ENCODE peak calls at places on chromosomes 1 and 21, in six cellular contexts. One of them, this sample, is unnamed.

GRCh38 chr1:161209790-161210409 is 5.2 kb upstream of the FCER1G start:
- DNase-seq in mammary epithelial cell: peak
- DNase-seq in neural crest cell: peak
- DNase-seq in cardiac fibroblast: peak
- DNase-seq in heart left ventricle: peak
- DNase-seq in CD4-positive, alpha-beta T cell: peak
- DNase-seq in this sample: peak

GRCh38 chr1:242454262-242455051 is 70.0 kb downstream of the PLD5 start:
- DNase-seq in neural crest cell: no peak
- DNase-seq in cardiac fibroblast: peak
- DNase-seq in heart left ventricle: no peak
- DNase-seq in mammary epithelial cell: peak
- DNase-seq in CD4-positive, alpha-beta T cell: no peak
- DNase-seq in this sample: no peak

GRCh38 chr1:211257831-211258225 is 1.3 kb upstream of the RCOR3 start:
- DNase-seq in mammary epithelial cell: no peak
- DNase-seq in cardiac fibroblast: no peak
- DNase-seq in neural crest cell: no peak
- DNase-seq in heart left ventricle: no peak
- DNase-seq in CD4-positive, alpha-beta T cell: no peak
- DNase-seq in this sample: no peak

GRCh38 chr1:245310605-245311531 is 156.1 kb downstream of the KIF26B start:
- DNase-seq in cardiac fibroblast: peak
- DNase-seq in CD4-positive, alpha-beta T cell: no peak
- DNase-seq in mammary epithelial cell: no peak
- DNase-seq in neural crest cell: peak
- DNase-seq in heart left ventricle: no peak
- DNase-seq in this sample: no peak

GRCh38 chr1:3101127-3101939 is 32.3 kb downstream of the PRDM16 start:
- DNase-seq in heart left ventricle: no peak
- DNase-seq in cardiac fibroblast: no peak
- DNase-seq in mammary epithelial cell: no peak
- DNase-seq in CD4-positive, alpha-beta T cell: no peak
- DNase-seq in neural crest cell: no peak
- DNase-seq in this sample: no peak

GRCh38 chr21:42293649-42294272 is 21.4 kb downstream of the TFF3 start:
- DNase-seq in mammary epithelial cell: no peak
- DNase-seq in cardiac fibroblast: no peak
- DNase-seq in heart left ventricle: no peak
- DNase-seq in neural crest cell: no peak
- DNase-seq in CD4-positive, alpha-beta T cell: no peak
- DNase-seq in this sample: no peak

GRCh38 chr1:167541610-167542009 is 12.0 kb downstream of the CREG1 start:
- DNase-seq in CD4-positive, alpha-beta T cell: no peak
- DNase-seq in cardiac fibroblast: peak
- DNase-seq in heart left ventricle: no peak
- DNase-seq in neural crest cell: no peak
- DNase-seq in mammary epithelial cell: no peak
- DNase-seq in this sample: no peak

GRCh38 chr1:207519505-207520399 is 23.8 kb downstream of the CR1 start:
- DNase-seq in cardiac fibroblast: no peak
- DNase-seq in neural crest cell: no peak
- DNase-seq in mammary epithelial cell: no peak
- DNase-seq in heart left ventricle: no peak
- DNase-seq in CD4-positive, alpha-beta T cell: no peak
- DNase-seq in this sample: no peak

GRCh38 chr1:168199056-168199455 is 20.3 kb downstream of the TIPRL start:
- DNase-seq in heart left ventricle: no peak
- DNase-seq in neural crest cell: no peak
- DNase-seq in mammary epithelial cell: no peak
- DNase-seq in cardiac fibroblast: peak
- DNase-seq in CD4-positive, alpha-beta T cell: no peak
- DNase-seq in this sample: no peak

GRCh38 chr1:176847052-176847451 is 317.5 kb downstream of the ASTN1 start:
- DNase-seq in cardiac fibroblast: no peak
- DNase-seq in heart left ventricle: no peak
- DNase-seq in CD4-positive, alpha-beta T cell: no peak
- DNase-seq in mammary epithelial cell: no peak
- DNase-seq in neural crest cell: no peak
- DNase-seq in this sample: no peak

DNA sequence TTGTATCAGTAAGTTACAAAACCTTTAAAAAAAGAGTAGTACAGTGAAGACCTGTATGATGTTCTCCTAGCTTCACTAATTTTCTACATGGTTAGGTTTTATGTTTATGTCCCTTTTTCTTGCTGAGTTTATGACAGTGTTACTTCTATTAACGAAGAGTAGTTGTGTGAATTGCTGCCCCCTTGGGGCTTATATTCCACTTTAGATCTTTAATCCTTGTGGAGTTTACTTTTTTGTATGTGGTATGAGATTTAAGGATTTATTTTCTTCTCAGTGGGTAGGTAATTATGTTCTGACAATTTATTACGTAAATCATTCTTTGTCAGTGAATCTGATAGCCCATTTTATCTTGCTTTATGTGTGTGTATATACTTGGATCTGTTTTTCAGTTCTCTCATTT is 14.8 kb downstream of the KCTD3 start:
- DNase-seq in CD4-positive, alpha-beta T cell: no peak
- DNase-seq in neural crest cell: no peak
- DNase-seq in heart left ventricle: no peak
- DNase-seq in mammary epithelial cell: no peak
- DNase-seq in cardiac fibroblast: no peak
- DNase-seq in this sample: no peak
- TF ChIP-seq CTCF in CD4-positive, alpha-beta T cell: no peak
- TF ChIP-seq CTCF in neural crest cell: no peak
- TF ChIP-seq CTCF in heart left ventricle: no peak
- TF ChIP-seq CTCF in mammary epithelial cell: no peak
- TF ChIP-seq CTCF in cardiac fibroblast: no peak
- TF ChIP-seq CTCF in this sample: no peak

DNA sequence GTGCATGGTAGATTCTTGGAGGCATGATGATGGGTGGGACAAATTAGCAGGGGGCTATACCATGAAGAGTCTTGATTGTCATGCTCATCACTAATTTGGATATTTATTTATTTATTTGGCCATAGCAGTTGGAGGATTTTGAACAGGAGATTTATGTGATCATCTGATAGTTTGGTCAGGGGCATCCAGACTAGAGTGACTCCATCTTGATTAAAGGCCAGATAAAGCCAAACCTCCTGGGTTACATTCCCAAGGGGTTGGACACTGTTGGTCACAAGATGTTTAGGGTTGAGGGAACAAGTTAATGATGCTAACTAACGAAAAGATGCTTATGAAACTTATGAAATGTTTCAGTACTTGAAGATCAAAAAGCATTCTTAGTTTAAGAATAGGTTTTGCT is 139.8 kb downstream of the MAST2 start:
- DNase-seq in CD4-positive, alpha-beta T cell: no peak
- DNase-seq in heart left ventricle: no peak
- DNase-seq in cardiac fibroblast: no peak
- DNase-seq in neural crest cell: no peak
- DNase-seq in mammary epithelial cell: no peak
- DNase-seq in this sample: no peak
- TF ChIP-seq CTCF in CD4-positive, alpha-beta T cell: no peak
- TF ChIP-seq CTCF in heart left ventricle: no peak
- TF ChIP-seq CTCF in cardiac fibroblast: no peak
- TF ChIP-seq CTCF in neural crest cell: no peak
- TF ChIP-seq CTCF in mammary epithelial cell: no peak
- TF ChIP-seq CTCF in this sample: no peak

DNA sequence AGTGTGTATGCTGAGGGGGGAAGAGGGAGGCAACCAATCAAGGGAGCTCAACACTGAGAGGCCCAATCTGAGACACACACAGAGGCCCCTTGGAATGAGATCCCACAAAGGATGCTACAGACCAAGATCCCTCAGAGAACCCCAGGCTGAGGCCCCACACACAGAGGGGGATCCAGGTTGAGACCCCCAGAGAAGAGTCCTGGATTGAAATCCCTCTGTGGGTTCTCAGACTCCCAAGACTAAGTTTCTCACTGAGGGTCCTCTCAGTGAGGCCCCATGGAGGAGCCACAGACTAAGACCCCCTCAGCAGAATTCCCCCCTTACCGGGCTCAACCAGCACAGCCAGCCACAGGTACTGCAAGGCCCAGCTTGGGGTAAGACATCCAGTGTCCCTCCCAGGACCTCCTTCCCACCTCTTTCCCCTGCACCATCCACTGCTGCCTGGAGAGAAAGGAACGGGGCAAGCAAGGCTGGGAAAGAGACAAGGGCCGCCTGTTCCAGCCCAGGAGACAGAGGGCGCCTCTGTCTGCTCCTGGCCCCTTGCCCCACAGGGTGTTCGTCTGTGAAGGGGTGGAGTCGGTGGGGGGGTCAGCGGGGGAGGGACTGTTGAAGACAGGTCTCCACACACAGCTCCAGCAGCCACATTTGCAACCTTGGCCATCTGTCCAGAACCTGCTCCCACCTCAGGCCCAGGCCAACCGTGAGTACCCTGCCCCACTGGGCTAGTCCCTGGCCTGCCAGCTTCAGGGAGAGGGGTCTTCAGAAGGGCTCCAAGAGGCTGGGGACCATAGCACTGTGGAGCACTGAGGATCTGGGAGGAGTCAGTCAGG is at the start of gene S100A1:
- DNase-seq in mammary epithelial cell: no peak
- DNase-seq in heart left ventricle: peak
- DNase-seq in CD4-positive, alpha-beta T cell: no peak
- DNase-seq in cardiac fibroblast: no peak
- DNase-seq in neural crest cell: no peak
- DNase-seq in this sample: no peak
- TF ChIP-seq CTCF in mammary epithelial cell: no peak
- TF ChIP-seq CTCF in heart left ventricle: no peak
- TF ChIP-seq CTCF in CD4-positive, alpha-beta T cell: no peak
- TF ChIP-seq CTCF in cardiac fibroblast: no peak
- TF ChIP-seq CTCF in neural crest cell: no peak
- TF ChIP-seq CTCF in this sample: no peak

GRCh38 chr1:14543191-14543849 is 55.2 kb upstream of the KAZN start:
- DNase-seq in neural crest cell: no peak
- DNase-seq in cardiac fibroblast: peak
- DNase-seq in CD4-positive, alpha-beta T cell: no peak
- DNase-seq in mammary epithelial cell: no peak
- DNase-seq in heart left ventricle: no peak
- DNase-seq in this sample: no peak

GRCh38 chr1:14541348-14541747 is 57.1 kb upstream of the KAZN start:
- DNase-seq in mammary epithelial cell: no peak
- DNase-seq in CD4-positive, alpha-beta T cell: no peak
- DNase-seq in cardiac fibroblast: no peak
- DNase-seq in heart left ventricle: no peak
- DNase-seq in neural crest cell: no peak
- DNase-seq in this sample: no peak

GRCh38 chr1:14549897-14550635 is 48.4 kb upstream of the KAZN start:
- DNase-seq in neural crest cell: no peak
- DNase-seq in heart left ventricle: no peak
- DNase-seq in mammary epithelial cell: no peak
- DNase-seq in cardiac fibroblast: no peak
- DNase-seq in CD4-positive, alpha-beta T cell: no peak
- DNase-seq in this sample: no peak

GRCh38 chr1:14539953-14540563 is 58.4 kb upstream of the KAZN start:
- DNase-seq in neural crest cell: no peak
- DNase-seq in heart left ventricle: no peak
- DNase-seq in CD4-positive, alpha-beta T cell: no peak
- DNase-seq in mammary epithelial cell: no peak
- DNase-seq in cardiac fibroblast: no peak
- DNase-seq in this sample: no peak

GRCh38 chr1:14545422-14546025 is 53.0 kb upstream of the KAZN start:
- DNase-seq in neural crest cell: no peak
- DNase-seq in heart left ventricle: no peak
- DNase-seq in mammary epithelial cell: no peak
- DNase-seq in CD4-positive, alpha-beta T cell: no peak
- DNase-seq in cardiac fibroblast: no peak
- DNase-seq in this sample: no peak
- TF ChIP-seq CTCF in neural crest cell: no peak
- TF ChIP-seq CTCF in heart left ventricle: no peak
- TF ChIP-seq CTCF in mammary epithelial cell: no peak
- TF ChIP-seq CTCF in CD4-positive, alpha-beta T cell: no peak
- TF ChIP-seq CTCF in cardiac fibroblast: no peak
- TF ChIP-seq CTCF in this sample: no peak

GRCh38 chr1:110548381-110548780 is 29.4 kb upstream of the KCNA10 start:
- DNase-seq in cardiac fibroblast: peak
- DNase-seq in CD4-positive, alpha-beta T cell: no peak
- DNase-seq in neural crest cell: no peak
- DNase-seq in heart left ventricle: no peak
- DNase-seq in mammary epithelial cell: no peak
- DNase-seq in this sample: no peak
- TF ChIP-seq CTCF in cardiac fibroblast: peak
- TF ChIP-seq CTCF in CD4-positive, alpha-beta T cell: peak
- TF ChIP-seq CTCF in neural crest cell: peak
- TF ChIP-seq CTCF in heart left ventricle: peak
- TF ChIP-seq CTCF in mammary epithelial cell: peak
- TF ChIP-seq CTCF in this sample: no peak

DNA sequence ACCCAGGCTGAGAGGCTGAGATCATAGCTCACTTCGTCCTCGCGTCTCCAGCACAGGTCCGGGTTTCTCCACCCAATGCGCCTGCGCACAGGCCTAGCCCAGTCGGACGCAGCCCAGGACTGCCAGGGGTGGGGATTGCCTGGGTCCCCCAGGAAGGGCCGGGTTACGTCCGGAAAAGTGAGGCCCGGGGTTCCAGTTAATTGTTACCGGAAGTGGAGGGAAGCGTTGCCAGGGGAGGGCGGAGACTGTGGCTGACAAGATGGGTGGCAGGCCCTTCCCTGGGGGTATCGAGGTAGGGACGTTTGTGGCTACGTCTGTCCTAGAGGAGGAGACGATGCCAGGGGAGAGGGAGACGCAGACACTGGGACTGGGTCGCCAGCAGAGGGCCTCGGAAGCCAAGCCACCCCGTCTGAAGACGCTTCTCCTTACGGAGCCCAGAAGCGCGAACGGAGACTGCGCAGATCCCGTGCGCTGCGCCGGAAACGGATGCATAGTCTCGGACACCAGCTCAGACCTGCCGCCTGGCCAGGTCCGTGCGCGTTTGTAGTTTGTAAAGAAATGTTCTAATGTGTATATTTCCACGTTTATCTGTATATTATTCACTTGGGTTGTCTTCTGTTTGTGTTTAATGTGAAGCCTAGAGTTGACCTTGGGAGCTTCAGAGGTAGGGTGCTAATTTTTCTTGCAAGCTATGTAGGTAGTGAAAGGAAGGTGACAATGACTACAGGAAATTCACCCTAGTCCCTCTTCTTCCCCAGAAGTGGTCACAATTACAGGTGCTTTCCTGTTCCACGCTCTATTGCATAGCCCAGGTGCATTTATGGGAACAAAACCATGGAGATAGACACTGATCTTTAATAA is 7.3 kb downstream of the RSRP1 start:
- DNase-seq in neural crest cell: peak
- DNase-seq in heart left ventricle: peak
- DNase-seq in mammary epithelial cell: peak
- DNase-seq in cardiac fibroblast: peak
- DNase-seq in CD4-positive, alpha-beta T cell: peak
- DNase-seq in this sample: peak
- TF ChIP-seq CTCF in neural crest cell: peak
- TF ChIP-seq CTCF in heart left ventricle: peak
- TF ChIP-seq CTCF in mammary epithelial cell: peak
- TF ChIP-seq CTCF in cardiac fibroblast: peak
- TF ChIP-seq CTCF in CD4-positive, alpha-beta T cell: peak
- TF ChIP-seq CTCF in this sample: no peak

GRCh38 chr1:18289597-18289996 is 182.0 kb downstream of the IGSF21 start:
- DNase-seq in neural crest cell: no peak
- DNase-seq in CD4-positive, alpha-beta T cell: no peak
- DNase-seq in mammary epithelial cell: no peak
- DNase-seq in cardiac fibroblast: no peak
- DNase-seq in heart left ventricle: no peak
- DNase-seq in this sample: no peak
- TF ChIP-seq CTCF in neural crest cell: no peak
- TF ChIP-seq CTCF in CD4-positive, alpha-beta T cell: no peak
- TF ChIP-seq CTCF in mammary epithelial cell: no peak
- TF ChIP-seq CTCF in cardiac fibroblast: no peak
- TF ChIP-seq CTCF in heart left ventricle: no peak
- TF ChIP-seq CTCF in this sample: no peak